ENCODE peak calls at places on chromosome 1, in seven cellular contexts. One of them, this sample, is unnamed.

GRCh38 chr1:187203257-187203656 is 374.5 kb downstream of the PLA2G4A start:
- DNase-seq in heart right ventricle: no peak
- DNase-seq in PC-9: no peak
- DNase-seq in choroid plexus epithelial cell: peak; percentile 57
- DNase-seq in body of pancreas: no peak
- DNase-seq in BE2C: no peak
- DNase-seq in fibroblast of mammary gland: peak; percentile 54
- DNase-seq in this sample: no peak

GRCh38 chr1:17207966-17208418 is 3.1 kb downstream of the PADI1 start:
- DNase-seq in BE2C: no peak
- DNase-seq in PC-9: peak; percentile 83
- DNase-seq in heart right ventricle: no peak
- DNase-seq in choroid plexus epithelial cell: peak; percentile 62
- DNase-seq in body of pancreas: no peak
- DNase-seq in fibroblast of mammary gland: peak; percentile 75
- DNase-seq in this sample: peak; percentile 93

GRCh38 chr1:52727114-52727586 is 897 bp downstream of the ZYG11B start:
- DNase-seq in body of pancreas: no peak
- DNase-seq in fibroblast of mammary gland: peak; percentile 27
- DNase-seq in choroid plexus epithelial cell: peak; percentile 24
- DNase-seq in heart right ventricle: no peak
- DNase-seq in PC-9: no peak
- DNase-seq in BE2C: peak; percentile 9
- DNase-seq in this sample: no peak

GRCh38 chr1:55329091-55329490 is 113.9 kb upstream of the USP24 start:
- DNase-seq in BE2C: no peak
- DNase-seq in PC-9: no peak
- DNase-seq in body of pancreas: no peak
- DNase-seq in fibroblast of mammary gland: no peak
- DNase-seq in choroid plexus epithelial cell: no peak
- DNase-seq in heart right ventricle: peak; percentile 69
- DNase-seq in this sample: peak; percentile 55

GRCh38 chr1:63641615-63642014 is 48.4 kb downstream of the PGM1 start:
- DNase-seq in choroid plexus epithelial cell: no peak
- DNase-seq in PC-9: no peak
- DNase-seq in fibroblast of mammary gland: no peak
- DNase-seq in body of pancreas: no peak
- DNase-seq in heart right ventricle: no peak
- DNase-seq in BE2C: no peak
- DNase-seq in this sample: no peak

GRCh38 chr1:167765496-167765895 is 43.7 kb downstream of the MPZL1 start:
- DNase-seq in PC-9: no peak
- DNase-seq in body of pancreas: no peak
- DNase-seq in BE2C: no peak
- DNase-seq in fibroblast of mammary gland: no peak
- DNase-seq in choroid plexus epithelial cell: no peak
- DNase-seq in heart right ventricle: no peak
- DNase-seq in this sample: no peak

GRCh38 chr1:41381691-41382530 is 20.7 kb downstream of the FOXO6 start:
- DNase-seq in body of pancreas: peak; percentile 52
- DNase-seq in fibroblast of mammary gland: peak; percentile 28
- DNase-seq in choroid plexus epithelial cell: no peak
- DNase-seq in BE2C: peak; percentile 43
- DNase-seq in PC-9: no peak
- DNase-seq in heart right ventricle: no peak
- DNase-seq in this sample: peak; percentile 96

GRCh38 chr1:177082855-177083741 is 81.4 kb downstream of the ASTN1 start:
- DNase-seq in BE2C: no peak
- DNase-seq in choroid plexus epithelial cell: peak; percentile 5
- DNase-seq in fibroblast of mammary gland: peak; percentile 57
- DNase-seq in PC-9: no peak
- DNase-seq in heart right ventricle: no peak
- DNase-seq in body of pancreas: no peak
- DNase-seq in this sample: no peak

GRCh38 chr1:98557808-98558390 is 103.6 kb upstream of the SNX7 start:
- DNase-seq in fibroblast of mammary gland: no peak
- DNase-seq in choroid plexus epithelial cell: peak; percentile 7
- DNase-seq in BE2C: no peak
- DNase-seq in PC-9: no peak
- DNase-seq in body of pancreas: no peak
- DNase-seq in heart right ventricle: no peak
- DNase-seq in this sample: no peak

GRCh38 chr1:87121732-87122163 is 206.9 kb upstream of the LMO4 start:
- DNase-seq in fibroblast of mammary gland: no peak
- DNase-seq in choroid plexus epithelial cell: no peak
- DNase-seq in BE2C: no peak
- DNase-seq in PC-9: no peak
- DNase-seq in body of pancreas: no peak
- DNase-seq in heart right ventricle: no peak
- DNase-seq in this sample: no peak

GRCh38 chr1:55337801-55338447 is 122.8 kb upstream of the USP24 start:
- DNase-seq in PC-9: no peak
- DNase-seq in BE2C: peak; percentile 14
- DNase-seq in fibroblast of mammary gland: peak; percentile 82
- DNase-seq in choroid plexus epithelial cell: peak; percentile 89
- DNase-seq in heart right ventricle: no peak
- DNase-seq in body of pancreas: peak; percentile 17
- DNase-seq in this sample: peak; percentile 91

GRCh38 chr1:167090289-167090942 is at the start of gene GPA33:
- DNase-seq in PC-9: no peak
- DNase-seq in BE2C: no peak
- DNase-seq in body of pancreas: no peak
- DNase-seq in heart right ventricle: no peak
- DNase-seq in fibroblast of mammary gland: no peak
- DNase-seq in choroid plexus epithelial cell: no peak
- DNase-seq in this sample: no peak

GRCh38 chr1:44721521-44722361 is 9.2 kb downstream of the RNU5D-1 start:
- DNase-seq in choroid plexus epithelial cell: peak; percentile 97
- DNase-seq in BE2C: peak; percentile 78
- DNase-seq in PC-9: peak; percentile 97
- DNase-seq in heart right ventricle: no peak
- DNase-seq in fibroblast of mammary gland: peak; percentile 99
- DNase-seq in body of pancreas: peak; percentile 72
- DNase-seq in this sample: peak; percentile 93

DNA sequence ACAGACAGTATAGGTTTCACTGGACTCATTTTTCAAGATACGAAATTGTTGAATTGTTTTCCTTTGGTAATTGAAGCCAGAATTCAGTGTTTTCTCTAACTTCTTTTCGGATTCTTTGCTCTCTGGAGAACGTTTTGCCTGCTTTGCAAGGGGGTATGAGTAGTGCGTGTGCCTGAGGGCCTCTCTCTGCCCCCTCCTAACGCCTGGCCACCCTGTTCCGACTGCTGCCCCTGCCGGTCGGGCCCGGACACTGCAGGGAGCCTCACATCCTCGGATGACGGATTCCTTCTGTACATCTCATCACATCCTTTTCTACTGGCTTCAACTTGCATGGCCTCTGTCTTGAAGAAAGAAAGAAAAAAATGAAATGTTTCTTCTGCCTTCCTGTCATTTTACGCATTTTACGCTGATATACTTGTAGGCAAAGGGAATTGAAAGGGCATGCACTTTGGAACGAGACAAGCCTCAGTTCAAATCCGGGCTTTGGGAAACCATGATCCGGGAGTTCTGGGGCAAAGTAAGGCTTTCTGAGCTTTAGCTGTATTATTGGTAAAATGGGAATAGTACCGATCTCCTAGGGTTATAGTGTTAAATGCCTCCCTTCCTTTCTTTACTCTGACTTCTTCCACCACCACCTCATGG is 65.1 kb downstream of the DISC1 start:
- DNase-seq in heart right ventricle: peak; percentile 21
- DNase-seq in body of pancreas: no peak
- DNase-seq in fibroblast of mammary gland: peak; percentile 14
- DNase-seq in choroid plexus epithelial cell: peak; percentile 78
- DNase-seq in BE2C: peak; percentile 45
- DNase-seq in PC-9: no peak
- DNase-seq in this sample: peak; percentile 94
- TF ChIP-seq CTCF in heart right ventricle: peak; percentile 73
- TF ChIP-seq CTCF in body of pancreas: peak; percentile 35
- TF ChIP-seq CTCF in fibroblast of mammary gland: peak; percentile 58
- TF ChIP-seq CTCF in choroid plexus epithelial cell: peak; percentile 94
- TF ChIP-seq CTCF in BE2C: peak; percentile 69
- TF ChIP-seq CTCF in PC-9: peak; percentile 38
- TF ChIP-seq CTCF in this sample: peak; percentile 73

GRCh38 chr1:57061369-57061768 is 95.6 kb upstream of the C8B start:
- DNase-seq in BE2C: no peak
- DNase-seq in heart right ventricle: peak; percentile 19
- DNase-seq in choroid plexus epithelial cell: peak; percentile 5
- DNase-seq in fibroblast of mammary gland: peak; percentile 42
- DNase-seq in body of pancreas: peak; percentile 5
- DNase-seq in PC-9: no peak
- DNase-seq in this sample: no peak
- TF ChIP-seq CTCF in BE2C: no peak
- TF ChIP-seq CTCF in heart right ventricle: no peak
- TF ChIP-seq CTCF in choroid plexus epithelial cell: no peak
- TF ChIP-seq CTCF in fibroblast of mammary gland: no peak
- TF ChIP-seq CTCF in body of pancreas: no peak
- TF ChIP-seq CTCF in PC-9: no peak
- TF ChIP-seq CTCF in this sample: no peak

GRCh38 chr1:233299450-233299849 is 3.9 kb upstream of the PCNX2 start:
- DNase-seq in fibroblast of mammary gland: no peak
- DNase-seq in body of pancreas: no peak
- DNase-seq in PC-9: no peak
- DNase-seq in BE2C: no peak
- DNase-seq in choroid plexus epithelial cell: no peak
- DNase-seq in heart right ventricle: no peak
- DNase-seq in this sample: no peak

GRCh38 chr1:233300326-233300725 is 4.8 kb upstream of the PCNX2 start:
- DNase-seq in PC-9: no peak
- DNase-seq in fibroblast of mammary gland: peak; percentile 10
- DNase-seq in BE2C: no peak
- DNase-seq in choroid plexus epithelial cell: peak; percentile 10
- DNase-seq in body of pancreas: no peak
- DNase-seq in heart right ventricle: no peak
- DNase-seq in this sample: no peak

GRCh38 chr1:233304489-233305102 is 9.1 kb upstream of the PCNX2 start:
- DNase-seq in heart right ventricle: no peak
- DNase-seq in BE2C: no peak
- DNase-seq in body of pancreas: peak; percentile 22
- DNase-seq in PC-9: no peak
- DNase-seq in choroid plexus epithelial cell: peak; percentile 58
- DNase-seq in fibroblast of mammary gland: peak; percentile 35
- DNase-seq in this sample: no peak
- TF ChIP-seq CTCF in heart right ventricle: peak; percentile 66
- TF ChIP-seq CTCF in BE2C: peak; percentile 80
- TF ChIP-seq CTCF in body of pancreas: peak; percentile 92
- TF ChIP-seq CTCF in PC-9: peak; percentile 78
- TF ChIP-seq CTCF in choroid plexus epithelial cell: peak; percentile 76
- TF ChIP-seq CTCF in fibroblast of mammary gland: peak; percentile 87
- TF ChIP-seq CTCF in this sample: peak; percentile 70

GRCh38 chr1:1604374-1605033 is 4.6 kb upstream of the FNDC10 start:
- DNase-seq in choroid plexus epithelial cell: no peak
- DNase-seq in fibroblast of mammary gland: no peak
- DNase-seq in body of pancreas: no peak
- DNase-seq in heart right ventricle: no peak
- DNase-seq in BE2C: no peak
- DNase-seq in PC-9: no peak
- DNase-seq in this sample: peak; percentile 78
- TF ChIP-seq CTCF in choroid plexus epithelial cell: no peak
- TF ChIP-seq CTCF in fibroblast of mammary gland: no peak
- TF ChIP-seq CTCF in body of pancreas: no peak
- TF ChIP-seq CTCF in heart right ventricle: no peak
- TF ChIP-seq CTCF in BE2C: no peak
- TF ChIP-seq CTCF in PC-9: no peak
- TF ChIP-seq CTCF in this sample: no peak

DNA sequence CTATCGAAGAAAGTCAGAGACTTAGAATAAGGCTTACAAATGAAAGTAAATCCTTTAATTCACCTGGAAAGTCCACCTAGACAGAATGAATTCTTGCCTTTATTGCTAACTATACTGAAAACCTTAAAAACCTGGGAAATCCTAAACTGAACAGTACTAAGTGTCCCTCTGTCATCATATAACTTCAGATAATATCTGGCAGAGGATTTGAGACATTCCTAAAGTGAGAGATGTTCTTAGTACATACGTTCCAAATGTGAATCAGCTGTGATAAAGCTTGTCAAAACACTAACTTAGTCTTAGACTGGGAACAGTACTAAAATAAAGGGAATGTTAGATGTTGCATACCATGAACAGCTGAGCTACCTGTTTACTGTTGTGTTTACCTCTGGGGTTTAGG is 121.7 kb downstream of the TNFSF18 start:
- DNase-seq in heart right ventricle: no peak
- DNase-seq in BE2C: no peak
- DNase-seq in body of pancreas: no peak
- DNase-seq in PC-9: no peak
- DNase-seq in fibroblast of mammary gland: peak; percentile 79
- DNase-seq in choroid plexus epithelial cell: peak; percentile 79
- DNase-seq in this sample: peak; percentile 14
- TF ChIP-seq CTCF in heart right ventricle: no peak
- TF ChIP-seq CTCF in BE2C: no peak
- TF ChIP-seq CTCF in body of pancreas: no peak
- TF ChIP-seq CTCF in PC-9: no peak
- TF ChIP-seq CTCF in fibroblast of mammary gland: no peak
- TF ChIP-seq CTCF in choroid plexus epithelial cell: no peak
- TF ChIP-seq CTCF in this sample: no peak

This sample was measured in osteoblast.